ENCODE peak calls at places on chromosomes 3 and 15, in four cellular contexts. One of them, this sample, is unnamed.

GRCh38 chr3:160948273-160948672 is 156.9 kb downstream of the B3GALNT1 start:
- DNase-seq in ecto neural progenitor cell: no peak
- DNase-seq in heart right ventricle: no peak
- DNase-seq in posterior cingulate gyrus: no peak
- DNase-seq in this sample: no peak

GRCh38 chr3:52817221-52817620 is 13.3 kb downstream of the ITIH4 start:
- DNase-seq in posterior cingulate gyrus: no peak
- DNase-seq in heart right ventricle: no peak
- DNase-seq in ecto neural progenitor cell: no peak
- DNase-seq in this sample: no peak

GRCh38 chr3:113438224-113438623 is 3.1 kb downstream of the CFAP44 start:
- DNase-seq in ecto neural progenitor cell: no peak
- DNase-seq in posterior cingulate gyrus: no peak
- DNase-seq in heart right ventricle: no peak
- DNase-seq in this sample: no peak

GRCh38 chr15:92273286-92273685 is 120.4 kb upstream of the ST8SIA2 start:
- DNase-seq in heart right ventricle: no peak
- DNase-seq in posterior cingulate gyrus: no peak
- DNase-seq in ecto neural progenitor cell: no peak
- DNase-seq in this sample: no peak

GRCh38 chr3:156511987-156512677 is 42.8 kb downstream of the SSR3 start:
- DNase-seq in ecto neural progenitor cell: no peak
- DNase-seq in heart right ventricle: no peak
- DNase-seq in posterior cingulate gyrus: no peak
- DNase-seq in this sample: no peak

GRCh38 chr3:56684029-56684428 is 964 bp upstream of the TASOR start:
- DNase-seq in heart right ventricle: no peak
- DNase-seq in posterior cingulate gyrus: no peak
- DNase-seq in ecto neural progenitor cell: no peak
- DNase-seq in this sample: no peak

GRCh38 chr3:159187232-159187631 is 385.4 kb downstream of the MFSD1 start:
- DNase-seq in heart right ventricle: peak; percentile 15
- DNase-seq in ecto neural progenitor cell: no peak
- DNase-seq in posterior cingulate gyrus: no peak
- DNase-seq in this sample: no peak

GRCh38 chr15:89971592-89971997 is 29.5 kb upstream of the ZNF710 start:
- DNase-seq in ecto neural progenitor cell: peak; percentile 77
- DNase-seq in posterior cingulate gyrus: no peak
- DNase-seq in heart right ventricle: peak; percentile 42
- DNase-seq in this sample: peak; percentile 59

GRCh38 chr3:116256843-116257485 is 188.3 kb downstream of the LSAMP start:
- DNase-seq in heart right ventricle: no peak
- DNase-seq in posterior cingulate gyrus: no peak
- DNase-seq in ecto neural progenitor cell: no peak
- DNase-seq in this sample: no peak

GRCh38 chr15:71088155-71088554 is 27.1 kb upstream of the THSD4 start:
- DNase-seq in posterior cingulate gyrus: no peak
- DNase-seq in ecto neural progenitor cell: no peak
- DNase-seq in heart right ventricle: no peak
- DNase-seq in this sample: no peak

GRCh38 chr15:83720466-83720865 is 66.5 kb downstream of the ADAMTSL3 start:
- DNase-seq in heart right ventricle: no peak
- DNase-seq in ecto neural progenitor cell: no peak
- DNase-seq in posterior cingulate gyrus: no peak
- DNase-seq in this sample: no peak

GRCh38 chr3:73467211-73467610 is 157.5 kb downstream of the PDZRN3 start:
- DNase-seq in ecto neural progenitor cell: no peak
- DNase-seq in posterior cingulate gyrus: no peak
- DNase-seq in heart right ventricle: no peak
- DNase-seq in this sample: no peak

GRCh38 chr3:49025005-49025792 is 3.3 kb downstream of the NDUFAF3 start:
- DNase-seq in posterior cingulate gyrus: no peak
- DNase-seq in heart right ventricle: no peak
- DNase-seq in ecto neural progenitor cell: no peak
- DNase-seq in this sample: no peak

GRCh38 chr3:131349946-131350347 is 31.6 kb upstream of the NUDT16 start:
- DNase-seq in heart right ventricle: peak; percentile 39
- DNase-seq in posterior cingulate gyrus: no peak
- DNase-seq in ecto neural progenitor cell: no peak
- DNase-seq in this sample: peak; percentile 96

GRCh38 chr3:56673781-56674457 is 9.1 kb downstream of the TASOR start:
- DNase-seq in ecto neural progenitor cell: no peak
- DNase-seq in posterior cingulate gyrus: no peak
- DNase-seq in heart right ventricle: no peak
- DNase-seq in this sample: no peak

GRCh38 chr15:82543155-82543554 is 2.9 kb upstream of the RPS17 start:
- DNase-seq in heart right ventricle: no peak
- DNase-seq in posterior cingulate gyrus: no peak
- DNase-seq in ecto neural progenitor cell: no peak
- DNase-seq in this sample: no peak

GRCh38 chr3:69699183-69699582 is 40.1 kb upstream of the MITF start:
- DNase-seq in heart right ventricle: no peak
- DNase-seq in posterior cingulate gyrus: no peak
- DNase-seq in ecto neural progenitor cell: no peak
- DNase-seq in this sample: no peak

GRCh38 chr3:172107403-172107802 is 68.0 kb downstream of the FNDC3B start:
- DNase-seq in heart right ventricle: no peak
- DNase-seq in ecto neural progenitor cell: no peak
- DNase-seq in posterior cingulate gyrus: no peak
- DNase-seq in this sample: no peak